ENCODE peak calls at places on chromosomes 12 and 14, in six cellular contexts. J is kidney epithelial cell, D is BE2C, O is mesendoderm, S is astrocyte, I is fibroblast of lung. T is an unnamed sample.

GRCh38 chr14:75697371-75697770 is 36.3 kb downstream of the TTLL5 start:
- DNase-seq in J (no peak), D (no peak), I (no peak), S (no peak), O (no peak), T (no peak)

GRCh38 chr14:51962678-51963077 is 26.7 kb upstream of the RTRAF start:
- DNase-seq in I (peak; percentile 9), D (no peak), O (peak; percentile 47), S (peak; percentile 23), J (no peak), T (no peak)

GRCh38 chr12:104505095-104505819 is 48.5 kb downstream of the CHST11 start:
- DNase-seq in D (peak; percentile 19), O (no peak), I (no peak), S (no peak), J (no peak), T (no peak)

GRCh38 chr12:76020281-76020680 is 11.3 kb downstream of the PHLDA1 start:
- DNase-seq in O (peak; percentile 85), S (peak; percentile 87), I (peak; percentile 73), J (no peak), D (no peak), T (peak; percentile 79)

GRCh38 chr14:55580401-55581010 is 499 bp downstream of the KTN1 start:
- DNase-seq in D (peak; percentile 59), O (no peak), I (no peak), J (no peak), S (no peak), T (peak; percentile 18)

GRCh38 chr12:57888407-57889157 is 42.1 kb upstream of the CTDSP2 start:
- DNase-seq in S (peak; percentile 80), I (peak; percentile 73), O (peak; percentile 75), D (no peak), J (no peak), T (peak; percentile 62)

GRCh38 chr14:78074546-78074945 is 95.6 kb upstream of the NRXN3 start:
- DNase-seq in I (no peak), J (no peak), S (peak; percentile 4), D (no peak), O (no peak), T (peak; percentile 68)

GRCh38 chr12:32151081-32151480 is 44.4 kb downstream of the BICD1 start:
- DNase-seq in O (no peak), S (no peak), J (no peak), D (no peak), I (no peak), T (no peak)

GRCh38 chr12:58812229-58812628 is 108.1 kb downstream of the LRIG3 start:
- DNase-seq in S (no peak), J (no peak), I (no peak), O (no peak), D (no peak), T (no peak)

GRCh38 chr12:26188132-26188531 is 7.2 kb upstream of the SSPN start:
- DNase-seq in S (peak; percentile 86), O (no peak), I (peak; percentile 49), J (no peak), D (no peak), T (peak; percentile 51)

GRCh38 chr12:129789921-129790320 is 113.9 kb downstream of the TMEM132D start:
- DNase-seq in S (no peak), J (no peak), I (no peak), O (no peak), D (no peak), T (no peak)

GRCh38 chr12:100381379-100381778 is 24.5 kb downstream of the SLC17A8 start:
- DNase-seq in J (no peak), S (no peak), O (no peak), D (no peak), I (no peak), T (no peak)

GRCh38 chr14:89400529-89400928 is 16.5 kb downstream of the FOXN3 start:
- DNase-seq in O (no peak), S (no peak), I (no peak), J (no peak), D (no peak), T (no peak)

GRCh38 chr12:26158078-26158764 is 33.4 kb upstream of the BHLHE41 start:
- DNase-seq in I (no peak), O (peak; percentile 71), S (no peak), J (no peak), D (peak; percentile 15), T (no peak)

GRCh38 chr12:93689076-93689834 is 12.1 kb downstream of the CRADD start:
- DNase-seq in S (no peak), O (no peak), I (peak; percentile 52), J (no peak), D (no peak), T (no peak)

GRCh38 chr12:71636704-71637115 is 26.9 kb downstream of the ZFC3H1 start:
- DNase-seq in S (peak; percentile 51), D (peak; percentile 50), J (peak; percentile 56), I (peak; percentile 81), O (peak; percentile 80), T (no peak)

GRCh38 chr12:109291531-109292341 is 17.3 kb downstream of the FOXN4 start:
- DNase-seq in O (peak; percentile 96), I (peak; percentile 17), J (peak; percentile 14), S (peak; percentile 16), D (peak; percentile 88), T (no peak)

GRCh38 chr12:104056419-104056972 is 6.5 kb upstream of the GLT8D2 start:
- DNase-seq in I (peak; percentile 51), J (no peak), O (no peak), S (peak; percentile 28), D (no peak), T (no peak)

DNA sequence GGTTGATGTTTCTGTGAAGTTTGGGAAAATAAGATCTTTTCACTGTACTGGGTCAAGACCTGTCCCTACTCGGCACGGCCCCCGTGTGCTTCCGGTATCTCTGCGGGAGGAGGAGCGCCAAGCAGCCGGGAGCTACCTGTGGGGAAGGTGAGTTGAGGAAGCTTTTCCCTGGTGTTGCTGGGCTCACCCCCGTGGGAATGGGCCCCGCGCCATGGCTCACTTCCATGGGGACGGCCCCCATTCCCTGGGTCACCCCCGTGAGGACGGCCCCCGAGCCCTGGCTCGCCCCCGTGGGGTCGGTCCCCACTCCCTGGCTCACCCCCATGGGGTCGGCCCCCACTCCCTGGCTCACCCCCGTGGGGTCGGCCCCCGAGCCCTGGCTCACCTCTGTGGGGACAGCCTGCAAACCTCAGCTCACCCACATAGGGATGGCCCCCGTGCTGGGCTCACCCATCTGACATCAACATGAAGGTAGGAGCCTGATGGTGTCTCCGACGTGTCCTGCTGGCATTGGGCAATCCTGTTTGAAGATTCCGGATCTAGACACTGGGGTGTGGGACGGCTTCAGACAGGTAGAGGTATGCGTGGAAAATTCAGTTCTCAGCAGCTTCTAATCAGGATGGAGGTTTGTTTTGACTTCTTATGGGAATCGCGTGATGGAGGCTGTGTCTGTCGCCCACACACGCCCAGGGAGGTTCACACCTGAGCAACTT is 9.1 kb downstream of the LRCOL1 start:
- DNase-seq in I (no peak), O (no peak), J (no peak), S (no peak), D (no peak), T (no peak)
- H3K4me3 ChIP-seq in I (no peak overlapping the region), O (no peak overlapping the region), J (no peak overlapping the region), S (no peak overlapping the region), D (peak overlapping the region; percentile 59), T (no peak overlapping the region)

DNA sequence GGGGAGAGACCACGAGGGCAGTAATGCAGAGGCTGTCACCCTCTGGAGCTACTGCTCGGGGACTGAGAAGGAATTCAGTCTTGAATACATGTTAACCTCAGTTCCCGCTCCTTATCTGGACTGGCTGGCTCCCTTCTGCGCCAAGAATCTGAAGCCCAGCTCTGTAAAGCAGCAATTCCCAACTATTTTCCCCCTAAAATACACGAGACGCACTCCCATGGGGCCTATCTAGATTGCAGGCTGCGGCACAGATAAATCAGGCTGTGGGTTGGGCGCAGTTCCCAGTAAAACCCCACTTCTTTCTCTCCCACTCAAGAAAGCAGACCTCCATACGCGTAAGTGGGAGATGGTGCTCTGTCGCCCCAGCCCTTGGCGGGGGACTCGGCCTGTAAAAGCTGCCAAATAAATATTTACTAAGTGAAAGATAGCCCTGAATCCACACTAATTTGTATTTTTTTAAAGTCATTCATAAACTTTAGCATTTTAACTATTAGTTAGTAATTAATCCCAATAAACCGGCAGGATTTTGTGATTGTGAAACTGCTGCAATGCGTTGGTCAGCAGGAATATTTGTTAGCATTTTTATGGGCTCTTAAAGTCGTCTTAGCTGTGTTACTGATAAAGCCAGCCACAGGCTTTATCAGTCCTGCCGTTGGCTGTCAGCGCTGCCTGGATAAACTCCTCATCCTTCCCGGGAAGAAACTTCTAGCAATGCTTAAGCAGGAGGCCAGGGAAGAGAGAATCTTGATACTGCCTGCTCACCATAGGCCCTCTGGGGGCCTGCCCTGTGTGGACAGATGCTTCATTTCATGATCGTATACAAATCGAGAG is 17.8 kb downstream of the FBXL14 start:
- DNase-seq in J (no peak), O (peak; percentile 74), S (peak; percentile 78), D (peak; percentile 28), I (peak; percentile 87), T (no peak)
- H3K4me3 ChIP-seq in J (no peak overlapping the region), O (no peak overlapping the region), S (no peak overlapping the region), D (peak overlapping the region; percentile 49), I (peak overlapping the region; percentile 31), T (no peak overlapping the region)

DNA sequence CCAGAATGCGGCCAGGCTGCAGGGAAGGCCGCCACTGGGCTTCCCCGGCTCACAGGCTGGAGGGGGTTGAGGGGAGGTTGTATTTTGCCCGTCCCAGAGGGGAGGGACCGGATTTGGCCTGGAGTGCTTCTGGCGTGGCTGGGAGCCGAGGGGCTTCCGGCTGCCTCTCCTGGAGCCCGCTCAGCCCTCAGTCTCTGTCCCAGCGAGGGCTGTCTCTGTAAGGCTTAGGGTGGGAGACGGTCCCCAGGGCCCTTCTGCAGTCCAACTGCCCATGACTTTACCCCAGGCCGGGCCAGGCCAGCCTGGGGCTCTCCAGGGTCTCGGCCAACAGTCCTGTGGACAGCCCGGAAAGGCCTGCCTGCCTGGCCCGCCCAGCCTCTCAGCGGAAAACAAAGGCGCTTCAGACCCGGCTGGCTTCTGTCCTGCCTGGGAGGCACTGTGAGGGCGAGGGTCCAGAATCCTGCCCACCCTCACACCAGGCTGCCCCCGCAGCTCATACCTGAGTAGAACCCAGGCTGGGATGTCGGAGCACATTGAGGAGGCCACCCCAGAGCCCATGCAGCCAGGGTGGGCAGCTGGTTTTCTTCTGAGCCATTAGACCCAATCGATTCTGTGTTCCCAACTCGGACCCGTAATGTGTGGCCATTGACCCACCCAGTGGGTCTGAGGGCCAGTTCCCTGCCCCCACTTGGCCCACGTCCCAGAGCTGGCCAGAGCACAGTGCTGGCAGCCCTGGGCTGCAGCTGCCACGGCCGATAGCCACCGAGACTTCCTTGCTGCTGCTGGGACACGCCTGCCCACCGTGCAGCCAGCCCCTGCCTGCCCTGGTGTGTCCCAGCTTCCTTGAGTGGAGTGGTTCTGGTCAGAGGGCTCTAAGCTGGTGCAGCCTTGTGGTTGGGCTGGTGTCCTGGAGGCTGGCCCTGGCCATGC is 1.6 kb downstream of the CRIP2 start:
- DNase-seq in D (peak; percentile 76), O (peak; percentile 84), S (peak; percentile 43), J (no peak), I (peak; percentile 40), T (peak; percentile 74)
- H3K4me3 ChIP-seq in D (peak overlapping the region; percentile 67), O (no peak overlapping the region), S (peak overlapping the region; percentile 73), J (peak overlapping the region; percentile 86), I (peak overlapping the region; percentile 46), T (peak overlapping the region; percentile 68)

DNA sequence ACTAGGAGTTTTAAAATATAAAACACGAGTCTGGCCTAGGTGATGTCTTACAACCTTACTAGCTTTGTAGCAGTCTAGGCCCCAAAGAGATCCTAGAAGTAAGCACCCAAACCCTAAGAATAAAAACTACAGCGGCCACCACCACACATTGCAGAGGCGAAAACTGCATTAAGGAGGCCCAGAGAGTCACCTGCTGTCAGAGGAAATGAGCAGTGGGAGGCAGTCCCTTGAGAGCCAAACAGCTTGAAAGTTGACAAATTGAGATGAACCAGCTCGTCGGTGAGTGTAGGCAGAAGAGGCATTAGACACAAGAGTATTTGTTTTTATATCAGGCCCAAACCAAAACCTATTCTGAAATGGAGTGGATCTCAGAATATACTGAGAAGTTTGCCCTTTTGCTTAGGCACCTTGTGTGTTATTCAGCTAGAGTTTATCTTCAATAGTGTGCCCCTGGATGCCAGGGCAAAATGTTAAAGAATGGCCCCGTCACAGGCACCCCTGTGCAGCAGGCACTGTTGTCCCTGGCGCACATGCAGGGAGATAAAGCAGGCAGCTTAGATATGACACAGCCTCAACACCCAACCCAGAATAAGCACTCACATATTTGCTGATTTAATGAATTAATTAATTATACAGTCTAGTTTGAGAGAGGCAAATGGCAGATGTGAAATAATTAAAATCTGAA is 56.7 kb downstream of the TTC7B start:
- DNase-seq in O (no peak), D (no peak), J (no peak), S (no peak), I (no peak), T (no peak)
- H3K4me3 ChIP-seq in O (no peak overlapping the region), D (no peak overlapping the region), J (no peak overlapping the region), S (no peak overlapping the region), I (no peak overlapping the region), T (no peak overlapping the region)

T was measured in MG63.